ENCODE peak calls at places on chromosomes 2 and 18, in four cellular contexts. E is fibroblast of lung, O is Karpas-422, J is GM23248. X is an unnamed sample.
A peak's percentile ranks its signal among the peaks of the same experiment; 100 is the strongest.

GRCh38 chr18:61308795-61309393 is 24.3 kb upstream of the CDH20 start:
- DNase-seq in E (no peak), O (no peak), J (no peak), X (no peak)

GRCh38 chr2:54634564-54635511 is 88.6 kb upstream of the EML6 start:
- DNase-seq in E (peak; percentile 49), O (no peak), J (peak; percentile 76), X (peak; percentile 36)

GRCh38 chr18:23547806-23548205 is 38.5 kb downstream of the NPC1 start:
- DNase-seq in E (no peak), O (no peak), J (peak; percentile 76), X (no peak)

GRCh38 chr2:180872256-180872655 is 108.1 kb upstream of the UBE2E3 start:
- DNase-seq in E (peak; percentile 42), O (no peak), J (peak; percentile 55), X (no peak)

GRCh38 chr2:241808051-241808450 is 942 bp upstream of the NEU4 start:
- DNase-seq in E (no peak), O (no peak), J (no peak), X (no peak)

GRCh38 chr2:27379840-27380625 is 501 bp downstream of the ZNF513 start:
- DNase-seq in E (peak; percentile 59), O (no peak), J (peak; percentile 54), X (no peak)

GRCh38 chr2:188293601-188294482 is 2.2 kb downstream of the GULP1 start:
- DNase-seq in E (peak; percentile 83), O (no peak), J (peak; percentile 67), X (no peak)

GRCh38 chr2:143692162-143692561 is 562.9 kb downstream of the ARHGAP15 start:
- DNase-seq in E (no peak), O (no peak), J (no peak), X (no peak)

GRCh38 chr2:144580521-144581153 is 60.7 kb upstream of the ZEB2 start:
- DNase-seq in E (no peak), O (no peak), J (no peak), X (no peak)

GRCh38 chr2:149741646-149742045 is 154.1 kb upstream of the MMADHC start:
- DNase-seq in E (peak; percentile 79), O (no peak), J (peak; percentile 86), X (no peak)

GRCh38 chr2:238645095-238645494 is 202.8 kb upstream of the TWIST2 start:
- DNase-seq in E (no peak), O (no peak), J (no peak), X (no peak)

GRCh38 chr2:205060269-205060668 is 515.0 kb downstream of the PARD3B start:
- DNase-seq in E (peak; percentile 33), O (no peak), J (peak; percentile 87), X (no peak)

GRCh38 chr2:165401285-165401852 is 68.1 kb upstream of the CSRNP3 start:
- DNase-seq in E (peak; percentile 88), O (peak; percentile 85), J (peak; percentile 86), X (no peak)

GRCh38 chr18:77346446-77346845 is 96.8 kb downstream of the GALR1 start:
- DNase-seq in E (no peak), O (no peak), J (peak; percentile 73), X (no peak)

GRCh38 chr18:77343846-77344527 is 94.3 kb downstream of the GALR1 start:
- DNase-seq in E (no peak), O (no peak), J (no peak), X (no peak)

GRCh38 chr18:77341527-77341926 is 91.9 kb downstream of the GALR1 start:
- DNase-seq in E (no peak), O (no peak), J (no peak), X (no peak)

GRCh38 chr18:77342736-77343135 is 93.1 kb downstream of the GALR1 start:
- DNase-seq in E (no peak), O (no peak), J (no peak), X (no peak)

GRCh38 chr18:77344777-77345507 is 95.3 kb downstream of the GALR1 start:
- DNase-seq in E (no peak), O (no peak), J (peak; percentile 11), X (no peak)
- H3K27me3 ChIP-seq in E (no peaks in the 10 kb centered on the region), O (no peaks in the 10 kb centered on the region), J (no peaks in the 10 kb centered on the region), X (no peaks in the 10 kb centered on the region)

GRCh38 chr2:218743072-218743471 is 32.4 kb downstream of the TTLL4 start:
- DNase-seq in E (no peak), O (no peak), J (no peak), X (no peak)
- H3K27ac ChIP-seq in E (no peak overlapping the region), O (no peak overlapping the region), J (no peak overlapping the region), X (no peak overlapping the region)

GRCh38 chr2:127865926-127866325 is 8.0 kb upstream of the POLR2D start:
- DNase-seq in E (no peak), O (no peak), J (no peak), X (no peak)
- H3K36me3 ChIP-seq in E (peaks cover 33% of the 10 kb centered on the region), O (peaks cover 47% of the 10 kb centered on the region), J (peaks cover 47% of the 10 kb centered on the region), X (peaks cover 67% of the 10 kb centered on the region)

DNA sequence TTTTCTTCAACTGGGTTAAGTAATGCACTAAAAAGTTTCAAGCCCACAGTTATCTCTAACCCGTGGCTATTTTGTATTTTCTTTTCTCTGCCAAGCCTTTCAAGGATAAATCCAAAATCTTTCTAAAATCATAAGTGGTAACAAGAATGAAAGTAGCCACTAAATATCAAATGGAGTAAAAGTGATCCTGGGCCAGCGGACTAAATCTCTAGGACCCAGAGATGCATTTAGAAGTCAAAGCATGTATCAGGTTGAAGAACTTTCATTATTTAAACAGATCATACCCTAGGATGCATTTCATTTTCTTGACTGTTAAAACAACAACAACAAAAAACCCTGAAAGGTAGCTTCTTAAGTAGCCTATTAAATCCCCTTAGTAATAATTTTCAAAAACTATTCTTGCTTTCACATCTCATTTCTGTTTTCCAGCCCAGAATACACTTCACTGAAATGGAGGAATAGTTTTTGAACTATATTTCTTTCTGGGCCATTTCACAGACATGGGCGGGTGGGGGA is 4.8 kb upstream of the POU3F3 start:
- DNase-seq in E (no peak), O (no peak), J (no peak), X (no peak)
- H3K27me3 ChIP-seq in E (peaks cover 51% of the 10 kb centered on the region), O (no peaks in the 10 kb centered on the region), J (peaks cover 90% of the 10 kb centered on the region), X (peaks cover 31% of the 10 kb centered on the region)

GRCh38 chr18:62436636-62437519 is 85.9 kb upstream of the ZCCHC2 start:
- DNase-seq in E (peak; percentile 85), O (no peak), J (peak; percentile 90), X (no peak)
- H3K27ac ChIP-seq in E (peak overlapping the region; percentile 47), O (no peak overlapping the region), J (peak overlapping the region; percentile 57), X (no peak overlapping the region)

GRCh38 chr2:162230761-162231160 is 12.5 kb downstream of the FAP start:
- DNase-seq in E (no peak), O (no peak), J (no peak), X (no peak)

GRCh38 chr2:162234620-162235462 is 8.4 kb downstream of the FAP start:
- DNase-seq in E (no peak), O (no peak), J (no peak), X (no peak)

GRCh38 chr2:162233197-162233596 is 10.0 kb downstream of the FAP start:
- DNase-seq in E (peak; percentile 63), O (no peak), J (peak; percentile 83), X (no peak)

GRCh38 chr2:162232611-162233115 is 10.6 kb downstream of the FAP start:
- DNase-seq in E (no peak), O (no peak), J (peak; percentile 27), X (no peak)

DNA sequence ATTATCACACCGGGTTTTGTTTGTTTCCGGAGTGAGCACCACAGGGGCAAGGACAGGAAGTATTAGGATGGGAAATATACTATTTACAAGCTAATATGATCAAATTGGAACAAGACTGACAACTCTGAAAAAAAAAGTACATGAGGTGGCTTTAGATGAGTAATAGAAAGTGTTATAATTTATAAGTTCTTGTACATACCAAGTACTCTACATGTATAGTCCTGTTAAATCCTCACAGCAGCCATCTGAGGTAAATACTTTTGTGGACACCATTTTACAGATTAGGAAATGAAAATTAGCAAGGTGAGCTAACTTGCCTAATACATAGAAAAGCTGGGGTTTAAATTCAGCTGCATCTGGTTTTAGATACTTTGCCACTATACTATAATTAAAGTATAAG is 11.2 kb downstream of the FAP start:
- DNase-seq in E (no peak), O (no peak), J (no peak), X (no peak)
- H3K36me3 ChIP-seq in E (peaks cover 5% of the 10 kb centered on the region), O (no peaks in the 10 kb centered on the region), J (peaks cover 45% of the 10 kb centered on the region), X (no peaks in the 10 kb centered on the region)

DNA sequence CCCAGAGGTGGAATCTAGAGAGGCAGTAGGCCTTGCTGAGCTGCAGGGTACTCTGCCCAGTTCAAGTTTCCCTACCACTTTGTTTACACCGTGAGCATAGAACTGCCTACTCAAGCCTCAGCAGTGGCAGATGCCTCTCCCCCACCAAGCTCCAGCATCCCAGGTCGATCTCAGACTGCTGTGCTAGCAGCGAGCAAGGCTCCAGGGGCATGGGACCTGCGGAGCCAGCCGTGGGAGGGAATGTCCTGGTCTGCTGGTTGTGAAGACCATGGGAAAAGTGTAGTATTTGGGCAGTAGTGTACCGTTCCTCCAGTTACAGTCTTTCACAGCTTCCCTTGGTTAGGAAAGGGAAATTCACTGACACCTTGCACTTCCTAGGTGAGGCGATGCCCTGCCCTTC is 50.6 kb upstream of the FSIP2 start:
- DNase-seq in E (no peak), O (no peak), J (no peak), X (no peak)
- H3K27me3 ChIP-seq in E (no peaks in the 10 kb centered on the region), O (no peaks in the 10 kb centered on the region), J (no peaks in the 10 kb centered on the region), X (no peaks in the 10 kb centered on the region)

GRCh38 chr2:66437055-66437454 is 2.1 kb downstream of the MEIS1 start:
- DNase-seq in E (peak; percentile 66), O (no peak), J (peak; percentile 50), X (no peak)

GRCh38 chr2:66438498-66439290 is 3.8 kb downstream of the MEIS1 start:
- DNase-seq in E (no peak), O (no peak), J (peak; percentile 48), X (no peak)

GRCh38 chr2:66436546-66436945 is 1.6 kb downstream of the MEIS1 start:
- DNase-seq in E (no peak), O (no peak), J (peak; percentile 29), X (no peak)

GRCh38 chr2:66439291-66440010 is 4.5 kb downstream of the MEIS1 start:
- DNase-seq in E (peak; percentile 41), O (no peak), J (peak; percentile 62), X (no peak)

GRCh38 chr2:66437601-66438497 is 2.9 kb downstream of the MEIS1 start:
- DNase-seq in E (peak; percentile 57), O (no peak), J (peak; percentile 71), X (no peak)
- H3K27ac ChIP-seq in E (peak overlapping the region; percentile 93), O (no peak overlapping the region), J (peak overlapping the region; percentile 84), X (no peak overlapping the region)

GRCh38 chr2:217865373-217865772 is 137.4 kb downstream of the TNS1 start:
- DNase-seq in E (no peak), O (no peak), J (no peak), X (no peak)
- H3K36me3 ChIP-seq in E (peaks cover 11% of the 10 kb centered on the region), O (no peaks in the 10 kb centered on the region), J (peaks cover 39% of the 10 kb centered on the region), X (no peaks in the 10 kb centered on the region)

DNA sequence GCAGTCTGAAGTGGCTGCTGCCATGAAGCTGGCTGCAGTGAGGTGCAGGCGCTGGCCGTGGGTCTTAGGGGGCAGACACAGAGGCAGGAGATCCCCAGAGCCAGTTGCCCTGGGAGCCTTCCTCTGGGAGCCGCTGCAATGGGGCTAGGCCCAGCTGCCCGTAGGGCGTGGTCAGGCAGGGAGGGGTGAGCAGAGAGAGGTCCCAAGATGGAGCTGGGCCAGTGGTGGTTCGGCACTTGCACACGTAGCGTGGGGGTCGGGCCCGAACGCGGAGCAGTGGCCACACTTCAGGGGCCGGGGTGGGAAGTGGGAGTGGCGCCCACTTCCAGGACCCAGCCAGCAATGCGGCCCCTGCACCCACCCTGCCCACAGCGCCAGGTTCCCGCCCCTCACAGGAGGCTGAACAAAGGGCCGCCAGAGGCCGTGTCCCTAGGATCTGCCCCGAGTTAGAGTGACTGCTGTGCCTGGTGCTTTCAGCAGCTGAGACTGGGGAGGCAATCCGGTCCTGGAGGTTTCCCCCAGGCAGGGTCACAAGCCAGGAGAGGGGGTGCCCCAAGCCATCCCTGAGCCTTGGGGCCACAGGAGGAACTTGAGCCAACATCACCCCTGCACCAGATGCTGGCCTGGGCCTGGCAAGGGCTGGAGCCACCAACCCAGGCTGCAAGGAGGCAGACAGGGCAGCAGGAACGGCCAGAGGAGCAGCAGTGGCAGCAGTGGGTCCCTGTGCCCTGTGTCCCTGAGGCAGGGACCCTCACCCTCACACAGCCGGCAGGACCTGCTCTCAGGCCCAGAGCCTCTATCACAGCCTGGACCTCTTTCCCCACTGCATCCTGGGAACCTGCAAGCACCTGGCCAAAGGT is 21.3 kb upstream of the SP140L start:
- DNase-seq in E (no peak), O (no peak), J (no peak), X (no peak)
- H3K27me3 ChIP-seq in E (no peaks in the 10 kb centered on the region), O (no peaks in the 10 kb centered on the region), J (no peaks in the 10 kb centered on the region), X (no peaks in the 10 kb centered on the region)